ENCODE peak calls at places on chromosomes 6 and 20, in nine cellular contexts. X is A549, U is IMR-90, Z is heart left ventricle, C is breast epithelium, B is suprapubic skin, Q is sigmoid colon, K is stomach, V is uterus. I is an unnamed sample.

GRCh38 chr20:34578040-34578439 is 19.5 kb downstream of the MAP1LC3A start:
- DNase-seq in U (peak; percentile 39), V (no peak), B (no peak), C (no peak), K (no peak), Z (no peak), X (no peak), Q (no peak), I (peak; percentile 17)

GRCh38 chr6:158565482-158566040 is 5.7 kb downstream of the TMEM181 start:
- DNase-seq in K (no peak), B (no peak), V (no peak), C (peak; percentile 28), Q (no peak), U (no peak), Z (no peak), X (no peak), I (no peak)

GRCh38 chr6:3138341-3138740 is 19.0 kb downstream of the TUBB2A start:
- DNase-seq in Z (no peak), X (no peak), K (no peak), C (no peak), Q (no peak), U (no peak), V (no peak), B (no peak), I (no peak)

GRCh38 chr20:7879883-7880282 is 60.4 kb downstream of the HAO1 start:
- DNase-seq in B (no peak), C (no peak), Q (no peak), X (peak; percentile 4), K (no peak), Z (no peak), U (peak; percentile 43), V (no peak), I (no peak)

GRCh38 chr20:45011108-45011526 is 44.8 kb downstream of the STK4 start:
- DNase-seq in X (peak; percentile 47), Z (no peak), C (no peak), K (peak; percentile 57), V (peak; percentile 40), Q (no peak), B (peak; percentile 77), U (peak; percentile 80), I (peak; percentile 65)

GRCh38 chr6:19880066-19880465 is 42.9 kb downstream of the ID4 start:
- DNase-seq in V (no peak), B (no peak), U (no peak), K (no peak), C (no peak), X (no peak), Q (no peak), Z (no peak), I (no peak)

GRCh38 chr6:134453792-134454510 is 136.0 kb upstream of the SGK1 start:
- DNase-seq in C (no peak), Z (no peak), V (no peak), U (no peak), Q (no peak), K (peak; percentile 67), B (no peak), X (no peak), I (peak; percentile 52)

GRCh38 chr6:48615041-48615440 is 504.0 kb upstream of the PTCHD4 start:
- DNase-seq in Q (no peak), K (no peak), U (peak; percentile 30), X (no peak), Z (no peak), C (no peak), B (no peak), V (no peak), I (no peak)

GRCh38 chr6:27592481-27593199 is 119.7 kb upstream of the ZNF184 start:
- DNase-seq in Z (no peak), C (no peak), Q (no peak), B (no peak), U (peak; percentile 90), V (no peak), X (peak; percentile 79), K (no peak), I (no peak)

GRCh38 chr6:17861361-17861760 is 126.1 kb downstream of the KIF13A start:
- DNase-seq in Z (no peak), Q (no peak), B (no peak), K (no peak), X (no peak), U (no peak), C (no peak), V (no peak), I (no peak)

GRCh38 chr6:15389759-15390723 is 144.2 kb downstream of the JARID2 start:
- DNase-seq in C (no peak), B (no peak), Q (no peak), V (no peak), Z (no peak), K (no peak), U (peak; percentile 66), X (peak; percentile 32), I (no peak)

GRCh38 chr6:54428437-54428836 is 120.2 kb downstream of the TINAG start:
- DNase-seq in K (no peak), U (no peak), V (no peak), B (no peak), X (no peak), Z (no peak), C (no peak), Q (no peak), I (no peak)

GRCh38 chr6:101401792-101402617 is 8.5 kb downstream of the GRIK2 start:
- DNase-seq in U (peak; percentile 46), V (no peak), X (no peak), C (no peak), Q (no peak), B (no peak), K (no peak), Z (peak; percentile 40), I (no peak)

GRCh38 chr20:32336918-32337347 is 21.2 kb upstream of the ASXL1 start:
- DNase-seq in U (peak; percentile 54), K (no peak), X (peak; percentile 57), C (no peak), B (no peak), V (no peak), Q (no peak), Z (no peak), I (no peak)

GRCh38 chr6:26064619-26065257 is 22.5 kb upstream of the HFE start:
- DNase-seq in C (no peak), V (no peak), X (peak; percentile 59), U (peak; percentile 59), K (no peak), Q (no peak), B (no peak), Z (no peak), I (no peak)
- TF ChIP-seq POLR2A in C (no peak), V (no peak), X (no peak), U (no peak), K (no peak), Q (no peak), B (no peak), Z (no peak), I (no peak)

GRCh38 chr20:33423141-33423834 is 20.3 kb downstream of the SNTA1 start:
- DNase-seq in X (no peak), V (peak; percentile 47), B (no peak), C (no peak), U (peak; percentile 68), K (peak; percentile 60), Z (peak; percentile 91), Q (peak; percentile 82), I (peak; percentile 35)

GRCh38 chr20:33418033-33418432 is 16.7 kb upstream of the CDK5RAP1 start:
- DNase-seq in K (no peak), U (no peak), X (no peak), Q (no peak), B (no peak), Z (no peak), V (no peak), C (no peak), I (no peak)

GRCh38 chr20:33415948-33416347 is 14.6 kb upstream of the CDK5RAP1 start:
- DNase-seq in U (peak; percentile 35), V (no peak), Q (no peak), C (no peak), X (peak; percentile 43), Z (peak; percentile 69), K (peak; percentile 45), B (no peak), I (no peak)

DNA sequence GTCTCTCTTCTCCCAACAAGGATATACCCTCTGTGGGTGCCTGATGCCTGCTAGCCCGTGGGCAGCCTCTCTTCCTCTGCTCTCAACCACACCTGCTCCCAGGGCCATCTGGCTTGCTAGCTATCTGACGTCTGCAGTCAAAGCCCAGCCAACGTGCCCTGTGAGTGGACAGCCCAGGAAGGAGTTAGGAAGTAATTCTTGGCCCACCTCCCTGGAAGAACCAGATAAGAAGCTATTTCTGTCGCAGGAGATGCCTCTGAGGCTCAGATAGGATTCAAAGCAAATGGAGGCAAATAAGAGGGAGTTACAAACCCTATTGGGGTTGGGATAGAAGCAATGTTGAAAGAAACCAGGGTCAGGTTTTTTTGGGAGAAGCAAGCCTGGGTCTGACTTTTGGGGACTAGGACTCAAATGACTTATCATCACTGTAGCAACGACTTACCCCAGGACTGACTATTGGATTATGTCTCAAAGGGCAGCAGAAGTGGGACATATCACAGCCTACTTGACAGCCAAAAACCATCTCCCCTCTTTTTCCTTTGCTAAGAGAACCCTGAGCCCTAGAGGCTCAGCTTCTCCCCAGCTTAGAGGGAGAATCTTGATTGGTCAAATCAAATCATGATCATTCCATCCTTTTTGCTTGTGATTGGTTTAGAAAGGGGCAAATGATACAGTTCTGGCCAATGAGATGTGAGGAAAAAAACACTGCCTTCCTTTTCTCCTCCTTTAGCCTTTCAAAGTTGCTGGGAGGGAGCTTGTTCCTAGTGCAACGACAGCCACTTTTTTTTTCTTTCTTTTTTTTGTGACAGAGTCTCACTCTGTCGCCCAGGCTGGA is 18.0 kb upstream of the CDK5RAP1 start:
- DNase-seq in C (no peak), V (peak; percentile 45), K (no peak), Q (no peak), Z (peak; percentile 94), X (no peak), U (peak; percentile 49), B (no peak), I (no peak)
- H3K4me3 ChIP-seq in C (no peak overlapping the region), V (no peak overlapping the region), K (no peak overlapping the region), Q (no peak overlapping the region), Z (no peak overlapping the region), X (no peak overlapping the region), U (no peak overlapping the region), B (no peak overlapping the region), I (no peak overlapping the region)

DNA sequence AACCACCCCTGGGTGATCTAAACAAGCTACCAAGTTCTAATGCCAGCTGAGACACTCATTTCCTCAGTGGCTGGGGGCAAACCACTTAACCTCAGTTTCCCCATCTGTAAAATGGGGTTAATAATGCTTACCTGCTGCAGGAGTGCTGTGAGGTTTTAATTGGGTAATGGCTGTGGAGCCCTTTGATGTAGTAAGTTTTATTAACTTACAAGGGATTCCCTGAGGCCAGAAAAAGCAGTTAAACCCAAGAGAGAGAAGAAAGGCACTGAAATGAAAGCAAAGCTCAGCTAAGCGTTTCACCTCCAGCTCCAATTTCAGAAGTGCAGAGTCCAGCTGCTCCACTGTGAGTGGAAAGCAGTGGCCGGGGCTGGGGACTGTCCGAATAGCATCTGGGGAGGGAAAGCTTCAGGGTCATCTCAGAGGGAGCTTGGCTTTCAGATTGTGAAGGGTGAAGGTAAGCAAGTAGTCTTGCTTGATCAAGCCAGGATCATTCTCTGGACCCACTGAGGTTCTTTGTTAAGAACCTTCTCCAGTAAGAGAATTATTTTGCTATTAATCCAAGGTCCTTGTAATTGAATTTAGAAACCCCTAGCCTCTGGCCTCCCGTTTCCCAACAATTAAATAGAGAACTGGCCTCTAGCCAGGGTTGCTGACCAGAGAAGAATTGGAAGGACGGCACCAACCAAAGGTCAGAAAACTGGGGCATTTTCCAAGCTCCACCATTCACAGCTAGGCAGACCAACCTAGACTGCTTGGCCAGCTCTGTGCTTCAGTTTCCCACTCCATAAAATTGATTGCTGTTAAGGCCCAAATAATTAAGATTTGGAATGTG is 20.9 kb upstream of the TCP11 start:
- DNase-seq in B (peak; percentile 60), K (peak; percentile 56), V (no peak), U (no peak), Z (no peak), Q (no peak), X (no peak), C (no peak), I (no peak)
- TF ChIP-seq POLR2A in B (no peak), K (no peak), V (no peak), U (no peak), Z (no peak), Q (no peak), X (no peak), C (no peak), I (no peak)

GRCh38 chr6:43043310-43043709 is 10.3 kb downstream of the CUL7 start:
- DNase-seq in U (no peak), X (no peak), B (no peak), V (no peak), Z (no peak), C (no peak), Q (no peak), K (no peak), I (no peak)
- H3K4me3 ChIP-seq in U (no peak overlapping the region), X (no peak overlapping the region), B (no peak overlapping the region), V (no peak overlapping the region), Z (no peak overlapping the region), C (no peak overlapping the region), Q (no peak overlapping the region), K (no peak overlapping the region), I (no peak overlapping the region)

I was measured in lower leg skin.